ENCODE peak calls at places on chromosome 13, in five cellular contexts. One of them, this sample, is unnamed.

GRCh38 chr13:98110749-98111148 is 32.1 kb upstream of the FARP1 start:
- DNase-seq in HCT116: no peak
- DNase-seq in endothelial cell of umbilical vein: no peak
- DNase-seq in K562: no peak
- DNase-seq in GM12878: no peak
- DNase-seq in this sample: no peak

GRCh38 chr13:75876371-75877050 is 240.4 kb downstream of the LMO7 start:
- DNase-seq in HCT116: peak; percentile 60
- DNase-seq in endothelial cell of umbilical vein: peak; percentile 74
- DNase-seq in K562: peak; percentile 74
- DNase-seq in GM12878: peak; percentile 23
- DNase-seq in this sample: peak; percentile 32

GRCh38 chr13:98429977-98430785 is 146.7 kb downstream of the STK24 start:
- DNase-seq in HCT116: no peak
- DNase-seq in endothelial cell of umbilical vein: no peak
- DNase-seq in K562: no peak
- DNase-seq in GM12878: no peak
- DNase-seq in this sample: no peak

GRCh38 chr13:99281811-99282263 is 23.7 kb upstream of the GPR18 start:
- DNase-seq in HCT116: no peak
- DNase-seq in endothelial cell of umbilical vein: no peak
- DNase-seq in K562: no peak
- DNase-seq in GM12878: no peak
- DNase-seq in this sample: no peak

GRCh38 chr13:45951724-45952123 is 100.2 kb upstream of the SIAH3 start:
- DNase-seq in HCT116: no peak
- DNase-seq in endothelial cell of umbilical vein: no peak
- DNase-seq in K562: no peak
- DNase-seq in GM12878: no peak
- DNase-seq in this sample: no peak

GRCh38 chr13:44713793-44714469 is 137.8 kb upstream of the TSC22D1 start:
- DNase-seq in HCT116: peak; percentile 79
- DNase-seq in endothelial cell of umbilical vein: peak; percentile 81
- DNase-seq in K562: no peak
- DNase-seq in GM12878: no peak
- DNase-seq in this sample: no peak

GRCh38 chr13:106049171-106049570 is 486.3 kb downstream of the EFNB2 start:
- DNase-seq in HCT116: no peak
- DNase-seq in endothelial cell of umbilical vein: no peak
- DNase-seq in K562: no peak
- DNase-seq in GM12878: no peak
- DNase-seq in this sample: no peak

GRCh38 chr13:24041822-24042221 is 118.7 kb upstream of the SPATA13 start:
- DNase-seq in HCT116: no peak
- DNase-seq in endothelial cell of umbilical vein: no peak
- DNase-seq in K562: no peak
- DNase-seq in GM12878: no peak
- DNase-seq in this sample: no peak

GRCh38 chr13:43918636-43919035 is 38.9 kb downstream of the LACC1 start:
- DNase-seq in HCT116: no peak
- DNase-seq in endothelial cell of umbilical vein: no peak
- DNase-seq in K562: no peak
- DNase-seq in GM12878: no peak
- DNase-seq in this sample: no peak

GRCh38 chr13:105513448-105513847 is 1022.0 kb downstream of the EFNB2 start:
- DNase-seq in HCT116: no peak
- DNase-seq in endothelial cell of umbilical vein: no peak
- DNase-seq in K562: no peak
- DNase-seq in GM12878: no peak
- DNase-seq in this sample: no peak

GRCh38 chr13:78659450-78660110 is 625 bp upstream of the OBI1 start:
- DNase-seq in HCT116: no peak
- DNase-seq in endothelial cell of umbilical vein: peak; percentile 39
- DNase-seq in K562: no peak
- DNase-seq in GM12878: no peak
- DNase-seq in this sample: peak; percentile 86
- TF ChIP-seq EZH2 in HCT116: no peak
- TF ChIP-seq EZH2 in endothelial cell of umbilical vein: no peak
- TF ChIP-seq EZH2 in K562: no peak
- TF ChIP-seq EZH2 in GM12878: no peak
- TF ChIP-seq EZH2 in this sample: no peak

GRCh38 chr13:113747291-113747833 is 11.7 kb upstream of the TMEM255B start:
- DNase-seq in HCT116: no peak
- DNase-seq in endothelial cell of umbilical vein: no peak
- DNase-seq in K562: no peak
- DNase-seq in GM12878: no peak
- DNase-seq in this sample: no peak

GRCh38 chr13:113745059-113745458 is 14.0 kb upstream of the TMEM255B start:
- DNase-seq in HCT116: no peak
- DNase-seq in endothelial cell of umbilical vein: no peak
- DNase-seq in K562: no peak
- DNase-seq in GM12878: no peak
- DNase-seq in this sample: no peak

GRCh38 chr13:113744197-113745000 is 14.6 kb upstream of the TMEM255B start:
- DNase-seq in HCT116: no peak
- DNase-seq in endothelial cell of umbilical vein: no peak
- DNase-seq in K562: no peak
- DNase-seq in GM12878: no peak
- DNase-seq in this sample: no peak

GRCh38 chr13:113746671-113747070 is 12.4 kb upstream of the TMEM255B start:
- DNase-seq in HCT116: no peak
- DNase-seq in endothelial cell of umbilical vein: no peak
- DNase-seq in K562: no peak
- DNase-seq in GM12878: no peak
- DNase-seq in this sample: no peak

DNA sequence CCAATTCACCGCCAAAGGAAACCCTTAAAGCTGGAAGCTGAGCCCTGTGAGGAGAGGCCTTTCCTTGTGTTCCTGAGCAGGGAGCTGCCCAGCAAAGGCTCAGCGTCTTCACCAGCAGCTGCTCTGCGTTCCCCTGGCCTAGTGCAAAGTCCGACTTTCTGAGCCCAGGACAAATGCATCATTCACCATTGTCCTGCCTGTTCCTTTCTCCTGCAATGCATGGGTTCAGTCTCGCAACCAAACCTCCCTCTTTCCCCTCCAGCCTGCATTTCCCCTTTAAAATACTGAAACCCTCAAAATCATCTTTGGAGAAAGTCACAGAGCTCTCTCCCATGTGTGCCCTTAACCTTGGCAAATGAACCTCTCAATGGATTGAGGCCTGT is 12.9 kb upstream of the TMEM255B start:
- DNase-seq in HCT116: no peak
- DNase-seq in endothelial cell of umbilical vein: no peak
- DNase-seq in K562: no peak
- DNase-seq in GM12878: no peak
- DNase-seq in this sample: no peak
- TF ChIP-seq POLR2AphosphoS5 in HCT116: no peak
- TF ChIP-seq POLR2AphosphoS5 in endothelial cell of umbilical vein: no peak
- TF ChIP-seq POLR2AphosphoS5 in K562: no peak
- TF ChIP-seq POLR2AphosphoS5 in GM12878: no peak
- TF ChIP-seq POLR2AphosphoS5 in this sample: no peak

DNA sequence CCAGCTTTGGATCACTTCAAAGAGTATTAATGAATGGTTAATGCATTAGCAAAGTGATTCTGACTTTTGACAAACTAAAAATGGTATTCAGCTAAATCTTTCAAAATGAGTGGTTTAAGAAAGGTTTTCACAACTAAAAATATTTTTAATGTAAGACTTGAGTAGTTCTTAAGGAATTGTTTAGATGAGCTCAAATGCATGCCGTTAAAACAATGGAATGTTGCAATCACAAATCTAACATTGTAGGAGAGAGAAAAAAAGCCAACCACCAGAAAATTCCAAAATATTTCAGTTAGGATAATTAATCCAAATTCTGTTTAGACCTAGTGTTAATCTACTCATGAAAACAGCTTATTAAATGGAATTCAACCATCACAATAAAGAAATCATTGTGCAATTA is 1044.8 kb upstream of the SLC10A2 start:
- DNase-seq in HCT116: no peak
- DNase-seq in endothelial cell of umbilical vein: no peak
- DNase-seq in K562: no peak
- DNase-seq in GM12878: no peak
- DNase-seq in this sample: no peak
- H3K9ac ChIP-seq in HCT116: no peak overlapping the region
- H3K9ac ChIP-seq in endothelial cell of umbilical vein: no peak overlapping the region
- H3K9ac ChIP-seq in K562: no peak overlapping the region
- H3K9ac ChIP-seq in GM12878: no peak overlapping the region
- H3K9ac ChIP-seq in this sample: no peak overlapping the region

GRCh38 chr13:33875658-33876401 is 57.9 kb downstream of the RFC3 start:
- DNase-seq in HCT116: no peak
- DNase-seq in endothelial cell of umbilical vein: no peak
- DNase-seq in K562: no peak
- DNase-seq in GM12878: no peak
- DNase-seq in this sample: no peak
- TF ChIP-seq EZH2 in HCT116: no peak
- TF ChIP-seq EZH2 in endothelial cell of umbilical vein: no peak
- TF ChIP-seq EZH2 in K562: no peak
- TF ChIP-seq EZH2 in GM12878: no peak
- TF ChIP-seq EZH2 in this sample: no peak

GRCh38 chr13:77548095-77548494 is 12.6 kb downstream of the SCEL start:
- DNase-seq in HCT116: no peak
- DNase-seq in endothelial cell of umbilical vein: no peak
- DNase-seq in K562: no peak
- DNase-seq in GM12878: no peak
- DNase-seq in this sample: no peak

GRCh38 chr13:77544365-77544764 is 8.9 kb downstream of the SCEL start:
- DNase-seq in HCT116: no peak
- DNase-seq in endothelial cell of umbilical vein: peak; percentile 71
- DNase-seq in K562: no peak
- DNase-seq in GM12878: no peak
- DNase-seq in this sample: no peak

GRCh38 chr13:77543711-77544110 is 8.2 kb downstream of the SCEL start:
- DNase-seq in HCT116: no peak
- DNase-seq in endothelial cell of umbilical vein: no peak
- DNase-seq in K562: no peak
- DNase-seq in GM12878: no peak
- DNase-seq in this sample: no peak

GRCh38 chr13:77544765-77545316 is 9.3 kb downstream of the SCEL start:
- DNase-seq in HCT116: no peak
- DNase-seq in endothelial cell of umbilical vein: peak; percentile 3
- DNase-seq in K562: no peak
- DNase-seq in GM12878: no peak
- DNase-seq in this sample: no peak

GRCh38 chr13:77545626-77546412 is 10.3 kb downstream of the SCEL start:
- DNase-seq in HCT116: no peak
- DNase-seq in endothelial cell of umbilical vein: no peak
- DNase-seq in K562: no peak
- DNase-seq in GM12878: no peak
- DNase-seq in this sample: no peak
- TF ChIP-seq POLR2AphosphoS5 in HCT116: no peak
- TF ChIP-seq POLR2AphosphoS5 in endothelial cell of umbilical vein: no peak
- TF ChIP-seq POLR2AphosphoS5 in K562: no peak
- TF ChIP-seq POLR2AphosphoS5 in GM12878: no peak
- TF ChIP-seq POLR2AphosphoS5 in this sample: no peak